ENCODE peak calls at places on chromosomes 5 and 9, in six cellular contexts. Q is H9, X is IMR-90, G is neuronal stem cell, V is mesendoderm, W is H1. S is an unnamed sample.

GRCh38 chr9:136496181-136496580 is 13.3 kb upstream of the SEC16A start:
- DNase-seq in G (no peak), W (no peak), Q (no peak), V (no peak), X (no peak), S (no peak)

GRCh38 chr5:147223951-147224791 is 10.7 kb upstream of the STK32A start:
- DNase-seq in G (peak), W (no peak), Q (no peak), V (peak), X (peak), S (peak)

GRCh38 chr5:180803181-180804128 is 849 bp upstream of the MGAT1 start:
- DNase-seq in G (peak), W (no peak), V (peak), X (no peak), Q (no peak), S (peak)

GRCh38 chr9:89467278-89467625 is 30.7 kb downstream of the SEMA4D start:
- DNase-seq in W (no peak), Q (no peak), V (no peak), X (no peak), G (no peak), S (no peak)

GRCh38 chr5:115457574-115457973 is 87.0 kb downstream of the FEM1C start:
- DNase-seq in Q (no peak), G (no peak), V (no peak), W (no peak), X (no peak), S (no peak)

GRCh38 chr9:19595003-19595402 is 186.2 kb downstream of the ACER2 start:
- DNase-seq in G (no peak), Q (no peak), V (no peak), W (no peak), X (no peak), S (no peak)

GRCh38 chr5:18243846-18244245 is 609.6 kb downstream of the TAF11L14 start:
- DNase-seq in W (no peak), V (no peak), Q (no peak), G (no peak), X (no peak), S (no peak)

GRCh38 chr9:15935661-15936315 is 382.9 kb downstream of the CCDC171 start:
- DNase-seq in G (no peak), Q (no peak), V (no peak), W (no peak), X (no peak), S (no peak)

GRCh38 chr5:159669559-159669958 is 246.7 kb upstream of the ADRA1B start:
- DNase-seq in V (no peak), X (no peak), G (no peak), Q (no peak), W (no peak), S (no peak)

GRCh38 chr5:112604741-112605390 is 132.8 kb upstream of the APC start:
- DNase-seq in Q (no peak), V (peak), G (peak), W (no peak), X (no peak), S (no peak)

GRCh38 chr5:151150484-151151262 is 6.9 kb downstream of the ANXA6 start:
- DNase-seq in X (peak), Q (no peak), G (no peak), V (no peak), W (no peak), S (peak)

GRCh38 chr9:92668746-92669526 is 995 bp downstream of the IPPK start:
- DNase-seq in X (peak), G (no peak), Q (peak), W (no peak), V (peak), S (peak)

GRCh38 chr5:126847318-126848221 is 70.6 kb downstream of the LMNB1 start:
- DNase-seq in X (no peak), Q (no peak), V (no peak), W (peak), G (no peak), S (no peak)

GRCh38 chr5:147160923-147161663 is 73.7 kb upstream of the STK32A start:
- DNase-seq in X (no peak), G (no peak), V (no peak), W (no peak), Q (no peak), S (no peak)

GRCh38 chr9:129901922-129902321 is 66.7 kb downstream of the USP20 start:
- DNase-seq in W (no peak), G (no peak), V (no peak), X (no peak), Q (no peak), S (no peak)

GRCh38 chr9:15306757-15307522 is at the start of gene TTC39B:
- DNase-seq in W (peak), V (peak), Q (peak), G (peak), X (peak), S (peak)

GRCh38 chr9:129141066-129142041 is 30.1 kb downstream of the PTPA start:
- DNase-seq in X (peak), Q (peak), G (no peak), W (no peak), V (no peak), S (peak)

GRCh38 chr5:88683506-88684135 is 199.4 kb downstream of the MEF2C start:
- DNase-seq in W (peak), V (peak), X (no peak), G (no peak), Q (peak), S (no peak)

GRCh38 chr9:36276840-36277239 is 18.6 kb upstream of the GNE start:
- DNase-seq in Q (no peak), V (no peak), W (no peak), X (peak), G (no peak), S (peak)

GRCh38 chr5:72848474-72849428 is 32.3 kb downstream of the TNPO1 start:
- DNase-seq in G (peak), W (peak), X (peak), Q (no peak), V (peak), S (peak)

GRCh38 chr5:102106599-102106998 is 189.5 kb downstream of the SLCO4C1 start:
- DNase-seq in Q (no peak), G (no peak), W (no peak), X (no peak), V (no peak), S (no peak)

GRCh38 chr9:134059188-134059641 is 8.6 kb downstream of the BRD3 start:
- DNase-seq in G (no peak), W (peak), Q (peak), X (no peak), V (no peak), S (no peak)

GRCh38 chr9:135349963-135350360 is 129.6 kb upstream of the PPP1R26 start:
- DNase-seq in X (no peak), G (no peak), Q (no peak), W (no peak), V (no peak), S (no peak)

GRCh38 chr5:172530835-172531703 is 76.7 kb upstream of the SH3PXD2B start:
- DNase-seq in W (peak), V (no peak), G (no peak), X (no peak), Q (peak), S (no peak)

GRCh38 chr9:115133649-115134048 is 15.7 kb upstream of the TNC start:
- DNase-seq in V (no peak), X (peak), G (no peak), W (no peak), Q (no peak), S (peak)

GRCh38 chr5:59416441-59416840 is 477.1 kb downstream of the PDE4D start:
- DNase-seq in X (peak), G (no peak), V (no peak), Q (no peak), W (no peak), S (peak)

GRCh38 chr9:21766096-21766495 is 36.3 kb upstream of the MTAP start:
- DNase-seq in W (no peak), G (no peak), X (no peak), V (no peak), Q (no peak), S (no peak)

GRCh38 chr9:69253057-69253456 is 72.0 kb upstream of the ENTREP1 start:
- DNase-seq in V (no peak), W (no peak), Q (no peak), G (no peak), X (peak), S (no peak)

GRCh38 chr9:96461336-96461735 is 11.4 kb downstream of the HABP4 start:
- DNase-seq in G (no peak), V (no peak), W (no peak), Q (no peak), X (no peak), S (no peak)

GRCh38 chr5:127529904-127530682 is 12.7 kb downstream of the PRRC1 start:
- DNase-seq in W (no peak), Q (no peak), G (no peak), X (no peak), V (no peak), S (no peak)

GRCh38 chr5:175795959-175796358 is 75.4 kb upstream of the CPLX2 start:
- DNase-seq in V (no peak), X (no peak), Q (no peak), G (no peak), W (no peak), S (no peak)

GRCh38 chr5:104635216-104635615 is 1072.6 kb upstream of the NUDT12 start:
- DNase-seq in Q (no peak), V (no peak), X (peak), G (no peak), W (no peak), S (peak)

GRCh38 chr5:114305402-114306207 is 56.3 kb upstream of the KCNN2 start:
- DNase-seq in G (peak), Q (peak), X (peak), W (peak), V (peak), S (peak)

GRCh38 chr5:135385576-135385975 is 13.5 kb downstream of the MACROH2A1 start:
- DNase-seq in W (no peak), Q (no peak), X (no peak), V (no peak), G (no peak), S (no peak)
- H2BK15ac ChIP-seq in W (no peak), Q (no peak), X (no peak), V (no peak), G (no peak), S (no peak)

GRCh38 chr9:6777218-6777902 is 19.6 kb downstream of the KDM4C start:
- DNase-seq in W (no peak), V (peak), X (no peak), G (no peak), Q (peak), S (no peak)
- H3K18ac ChIP-seq in W (peak), V (peak), X (no peak), G (no peak), Q (no peak), S (no peak)

DNA sequence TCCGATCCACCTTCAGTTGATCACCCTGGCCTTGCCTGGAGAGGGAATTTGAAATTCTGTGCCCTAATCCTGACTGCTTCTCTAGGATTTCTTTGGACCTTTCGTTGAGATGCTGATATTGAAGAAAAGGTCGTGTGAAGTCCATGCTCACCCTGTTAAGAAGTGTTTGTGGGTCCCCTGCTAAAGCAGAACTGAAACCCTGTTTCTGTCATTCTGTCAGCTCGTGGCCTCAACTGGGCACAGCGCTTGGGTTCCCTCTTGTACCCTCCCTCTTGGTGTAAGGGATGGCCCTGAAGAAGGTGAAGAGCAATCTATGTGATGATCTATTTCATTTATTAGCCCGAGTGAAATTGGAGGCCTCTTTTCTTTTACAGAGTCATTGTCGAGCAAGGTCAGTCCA is 55.9 kb downstream of the WWC1 start:
- DNase-seq in V (no peak), X (no peak), W (no peak), Q (no peak), G (no peak), S (no peak)
- H2AK5ac ChIP-seq in V (no peak), X (no peak), W (peak), Q (no peak), G (no peak), S (no peak)

GRCh38 chr5:81936750-81937149 is 35.1 kb upstream of the ATG10 start:
- DNase-seq in G (no peak), Q (no peak), V (no peak), X (no peak), W (no peak), S (no peak)

GRCh38 chr5:81936061-81936460 is 35.8 kb upstream of the ATG10 start:
- DNase-seq in X (no peak), W (no peak), G (no peak), V (no peak), Q (no peak), S (no peak)
- H2BK15ac ChIP-seq in X (no peak), W (no peak), G (no peak), V (no peak), Q (no peak), S (no peak)

S was measured in mesenchymal stem cell.